ENCODE peak calls at places on chromosome 4, in ten cellular contexts. U is nucleus accumbens; V is GM20000; L is stimulated activated CD8-positive, alpha-beta memory T cell treated with anti-CD3 and anti-CD28 coated beads, Interleukin-4, amount 100 ng/mL, for 4 hours; M is effector CD4-positive, alpha-beta T cell; D is iPS DF 6.9; K is DMS153; P is sciatic nerve; Q is B cell; E is activated T-helper 1 cell treated with Interleukin-2 at 50 U/mL for 16 hours. N is an unnamed sample.

GRCh38 chr4:178953447-178954120 is 1511.3 kb upstream of the AGA start:
- DNase-seq in M (no peak), D (no peak), E (no peak), K (no peak), P (no peak), Q (no peak), V (no peak), L (no peak), U (no peak), N (no peak)

GRCh38 chr4:92953462-92953861 is 649.7 kb downstream of the GRID2 start:
- DNase-seq in D (no peak), P (no peak), Q (no peak), V (no peak), M (no peak), L (no peak), U (no peak), K (no peak), E (no peak), N (no peak)

GRCh38 chr4:176753049-176753448 is 39.7 kb downstream of the VEGFC start:
- DNase-seq in E (no peak), L (no peak), P (no peak), V (no peak), K (no peak), D (no peak), U (no peak), Q (no peak), M (no peak), N (no peak)

GRCh38 chr4:86586160-86586572 is 7.9 kb upstream of the PTPN13 start:
- DNase-seq in D (no peak), V (no peak), U (no peak), Q (no peak), K (no peak), P (no peak), L (no peak), E (no peak), M (no peak), N (no peak)

GRCh38 chr4:158805628-158806471 is 37.0 kb downstream of the FNIP2 start:
- DNase-seq in U (no peak), E (no peak), Q (no peak), P (no peak), D (no peak), V (no peak), M (no peak), L (no peak), K (peak; percentile 44), N (no peak)

GRCh38 chr4:47669946-47670345 is 167.9 kb downstream of the CORIN start:
- DNase-seq in L (no peak), M (no peak), V (no peak), D (no peak), Q (no peak), K (peak; percentile 15), U (no peak), E (no peak), P (no peak), N (no peak)

GRCh38 chr4:102343964-102344519 is 1.2 kb downstream of the SLC39A8 start:
- DNase-seq in P (no peak), U (no peak), K (peak; percentile 46), E (no peak), V (no peak), M (no peak), L (peak; percentile 20), D (no peak), Q (no peak), N (peak; percentile 6)

GRCh38 chr4:118589471-118590055 is 95.6 kb upstream of the METTL14 start:
- DNase-seq in L (no peak), U (no peak), Q (no peak), K (no peak), V (no peak), P (no peak), D (no peak), M (no peak), E (no peak), N (no peak)

GRCh38 chr4:81214518-81215218 is 354 bp downstream of the PRKG2 start:
- DNase-seq in M (no peak), U (no peak), V (no peak), Q (peak; percentile 15), L (no peak), D (no peak), E (no peak), K (no peak), P (no peak), N (peak; percentile 3)

GRCh38 chr4:31557444-31557843 is 837.3 kb downstream of the PCDH7 start:
- DNase-seq in L (no peak), M (no peak), K (no peak), Q (no peak), P (no peak), V (no peak), D (no peak), U (no peak), E (no peak), N (no peak)

GRCh38 chr4:177451108-177451500 is 8.9 kb upstream of the AGA start:
- DNase-seq in L (no peak), U (no peak), K (no peak), V (no peak), D (no peak), E (no peak), M (no peak), Q (no peak), P (no peak), N (no peak)

GRCh38 chr4:118888666-118889312 is at the start of gene SYNPO2:
- DNase-seq in D (peak; percentile 47), U (peak; percentile 14), Q (no peak), E (no peak), K (peak; percentile 58), L (no peak), P (peak; percentile 88), M (no peak), V (peak; percentile 34), N (peak; percentile 30)

GRCh38 chr4:7516116-7516772 is 81.5 kb upstream of the PSAPL1 start:
- DNase-seq in L (no peak), Q (no peak), K (no peak), P (no peak), E (no peak), D (no peak), U (no peak), M (no peak), V (no peak), N (no peak)

GRCh38 chr4:2256156-2256731 is 5.7 kb downstream of the MXD4 start:
- DNase-seq in M (peak; percentile 1), P (peak; percentile 74), D (no peak), K (no peak), E (no peak), Q (peak; percentile 10), V (no peak), U (no peak), L (no peak), N (peak; percentile 6)

GRCh38 chr4:155073852-155074251 is 134.6 kb upstream of the NPY2R start:
- DNase-seq in Q (no peak), V (no peak), E (no peak), L (no peak), U (no peak), P (no peak), K (no peak), M (no peak), D (no peak), N (no peak)

GRCh38 chr4:158169931-158170690 is 2.7 kb downstream of the GASK1B start:
- DNase-seq in U (no peak), M (no peak), Q (no peak), P (no peak), D (no peak), K (no peak), E (no peak), L (no peak), V (no peak), N (no peak)

GRCh38 chr4:140326395-140326993 is 47.0 kb upstream of the SCOC start:
- DNase-seq in P (no peak), D (no peak), M (no peak), L (no peak), E (no peak), Q (no peak), K (peak; percentile 19), V (no peak), U (no peak), N (no peak)

GRCh38 chr4:180909279-180909678 is 1333.9 kb upstream of the TENM3 start:
- DNase-seq in D (peak; percentile 54), K (no peak), U (no peak), Q (no peak), V (no peak), M (no peak), L (no peak), E (no peak), P (no peak), N (no peak)

GRCh38 chr4:186137193-186137792 is 32.8 kb downstream of the FAM149A start:
- DNase-seq in D (no peak), Q (no peak), E (no peak), P (no peak), M (no peak), V (peak; percentile 42), K (no peak), U (no peak), L (no peak), N (no peak)

GRCh38 chr4:13980317-13980716 is 352.8 kb upstream of the BOD1L1 start:
- DNase-seq in P (no peak), D (no peak), E (no peak), U (no peak), L (no peak), V (no peak), K (no peak), M (no peak), Q (no peak), N (no peak)

GRCh38 chr4:82436780-82437179 is 6.4 kb downstream of the ENOPH1 start:
- DNase-seq in P (no peak), E (no peak), Q (no peak), U (no peak), L (no peak), V (no peak), D (no peak), M (no peak), K (no peak), N (no peak)

GRCh38 chr4:145047151-145047550 is 50.8 kb downstream of the ANAPC10 start:
- DNase-seq in V (peak; percentile 8), D (no peak), U (no peak), K (no peak), Q (no peak), P (no peak), E (no peak), M (no peak), L (no peak), N (peak; percentile 8)

GRCh38 chr4:151537726-151538125 is 128.8 kb downstream of the FHIP1A start:
- DNase-seq in P (no peak), M (no peak), Q (no peak), U (no peak), E (no peak), K (no peak), V (no peak), L (no peak), D (no peak), N (no peak)

GRCh38 chr4:20682853-20683252 is 17.4 kb upstream of the PACRGL start:
- DNase-seq in E (no peak), Q (no peak), D (no peak), V (no peak), K (no peak), P (no peak), L (no peak), M (no peak), U (no peak), N (no peak)

GRCh38 chr4:151226004-151226932 is 50.7 kb upstream of the PRSS48 start:
- DNase-seq in Q (no peak), V (no peak), L (no peak), P (no peak), K (no peak), U (no peak), E (no peak), M (no peak), D (no peak), N (no peak)

GRCh38 chr4:52249583-52249982 is 198.5 kb downstream of the SPATA18 start:
- DNase-seq in M (no peak), U (no peak), D (no peak), L (no peak), E (no peak), V (no peak), Q (no peak), K (no peak), P (no peak), N (no peak)

GRCh38 chr4:86848732-86849617 is at the start of gene SLC10A6:
- DNase-seq in U (no peak), L (no peak), E (no peak), M (no peak), Q (no peak), P (no peak), K (no peak), D (no peak), V (no peak), N (no peak)

GRCh38 chr4:8441499-8442091 is 1.0 kb downstream of the TRMT44 start:
- DNase-seq in E (no peak), M (no peak), Q (no peak), L (no peak), D (no peak), U (no peak), K (no peak), V (no peak), P (no peak), N (no peak)